ENCODE peak calls at places on chromosomes 12 and 14, in ten cellular contexts. F, Y, L, C, R, E, Q, A, P and G are unnamed samples.

GRCh38 chr14:69138189-69138535 is 14.8 kb downstream of the DCAF5 start:
- DNase-seq in F (no peak), Y (no peak), L (peak; percentile 33), C (no peak), R (peak; percentile 61), E (no peak), Q (no peak), A (no peak), P (no peak), G (no peak)

GRCh38 chr14:104665663-104666522 is 23.5 kb upstream of the INF2 start:
- DNase-seq in F (peak; percentile 64), Y (peak; percentile 76), L (no peak), C (no peak), R (no peak), E (peak; percentile 84), Q (peak; percentile 4), A (no peak), P (peak; percentile 46), G (no peak)

GRCh38 chr12:25495336-25496097 is 57.6 kb downstream of the LMNTD1 start:
- DNase-seq in F (no peak), Y (no peak), L (peak; percentile 40), C (peak; percentile 43), R (peak; percentile 63), E (no peak), Q (peak; percentile 26), A (no peak), P (no peak), G (no peak)

GRCh38 chr14:23071975-23072539 is 14.7 kb upstream of the CDH24 start:
- DNase-seq in F (no peak), Y (no peak), L (no peak), C (no peak), R (no peak), E (peak; percentile 44), Q (peak; percentile 29), A (no peak), P (no peak), G (no peak)

GRCh38 chr12:51520576-51521325 is 70.3 kb upstream of the SCN8A start:
- DNase-seq in F (no peak), Y (no peak), L (no peak), C (no peak), R (no peak), E (no peak), Q (no peak), A (no peak), P (no peak), G (no peak)

GRCh38 chr12:113899042-113899843 is 66.9 kb downstream of the RBM19 start:
- DNase-seq in F (no peak), Y (no peak), L (no peak), C (no peak), R (no peak), E (no peak), Q (no peak), A (no peak), P (no peak), G (no peak)

GRCh38 chr12:68001486-68002466 is 12.5 kb downstream of the IFNG-AS1 start:
- DNase-seq in F (no peak), Y (no peak), L (no peak), C (no peak), R (peak; percentile 20), E (no peak), Q (peak; percentile 16), A (no peak), P (no peak), G (no peak)

GRCh38 chr14:69081271-69081670 is 71.6 kb downstream of the DCAF5 start:
- DNase-seq in F (no peak), Y (no peak), L (no peak), C (no peak), R (no peak), E (no peak), Q (no peak), A (no peak), P (no peak), G (no peak)

GRCh38 chr12:78359530-78359929 is 505.0 kb upstream of the SYT1 start:
- DNase-seq in F (no peak), Y (no peak), L (no peak), C (no peak), R (peak; percentile 32), E (no peak), Q (no peak), A (peak; percentile 43), P (no peak), G (no peak)

GRCh38 chr12:98998697-98999299 is 353.7 kb downstream of the APAF1 start:
- DNase-seq in F (no peak), Y (no peak), L (no peak), C (no peak), R (peak; percentile 66), E (no peak), Q (peak; percentile 70), A (peak; percentile 21), P (no peak), G (peak; percentile 25)

GRCh38 chr12:125424909-125425308 is 359.7 kb downstream of the AACS start:
- DNase-seq in F (no peak), Y (no peak), L (no peak), C (no peak), R (no peak), E (no peak), Q (no peak), A (no peak), P (no peak), G (no peak)

GRCh38 chr14:68473050-68473449 is 319.8 kb downstream of the ZFP36L1 start:
- DNase-seq in F (no peak), Y (peak; percentile 83), L (no peak), C (no peak), R (no peak), E (no peak), Q (no peak), A (no peak), P (no peak), G (no peak)

GRCh38 chr12:51020448-51021182 is 5.6 kb downstream of the SLC11A2 start:
- DNase-seq in F (peak; percentile 25), Y (no peak), L (no peak), C (no peak), R (no peak), E (peak; percentile 27), Q (no peak), A (no peak), P (no peak), G (no peak)

GRCh38 chr12:31687101-31687527 is 27.6 kb downstream of the ETFBKMT start:
- DNase-seq in F (no peak), Y (no peak), L (no peak), C (no peak), R (no peak), E (peak; percentile 54), Q (no peak), A (no peak), P (no peak), G (no peak)

GRCh38 chr12:52319097-52319496 is 2.1 kb downstream of the KRT83 start:
- DNase-seq in F (peak; percentile 40), Y (peak; percentile 45), L (no peak), C (no peak), R (no peak), E (peak; percentile 27), Q (no peak), A (no peak), P (no peak), G (no peak)

GRCh38 chr14:55383039-55383438 is 28.6 kb downstream of the ATG14 start:
- DNase-seq in F (no peak), Y (no peak), L (no peak), C (no peak), R (no peak), E (no peak), Q (no peak), A (no peak), P (no peak), G (no peak)